ENCODE peak calls at places on chromosomes 5 and 9, in ten cellular contexts. B, E, X, J, V, G, N, S, K and A are unnamed samples.

GRCh38 chr9:93968451-93969327 is 13.5 kb upstream of the BARX1 start:
- DNase-seq in V (no peak), J (no peak), K (no peak), S (no peak), B (no peak), E (no peak), X (no peak), G (no peak), N (no peak), A (no peak)

GRCh38 chr9:35882996-35883395 is 12.8 kb upstream of the OR13J1 start:
- DNase-seq in E (no peak), K (no peak), G (no peak), B (no peak), V (no peak), N (no peak), X (no peak), S (peak; percentile 55), J (no peak), A (no peak)

GRCh38 chr5:148474025-148474511 is 90.3 kb downstream of the FBXO38 start:
- DNase-seq in V (no peak), X (peak; percentile 17), K (no peak), N (no peak), B (no peak), J (no peak), E (no peak), G (no peak), S (no peak), A (no peak)

GRCh38 chr5:24535646-24536045 is 109.1 kb downstream of the CDH10 start:
- DNase-seq in E (no peak), K (no peak), V (no peak), X (peak; percentile 33), G (peak; percentile 22), S (no peak), J (no peak), B (no peak), N (no peak), A (no peak)

GRCh38 chr5:73591102-73591695 is 25.7 kb downstream of the UTP15 start:
- DNase-seq in J (peak; percentile 71), N (peak; percentile 66), V (peak; percentile 69), S (peak; percentile 89), K (peak; percentile 8), G (peak; percentile 79), E (peak; percentile 72), X (peak; percentile 85), B (peak; percentile 92), A (no peak)

GRCh38 chr5:24749701-24750100 is 104.9 kb upstream of the CDH10 start:
- DNase-seq in E (no peak), K (no peak), G (no peak), S (no peak), B (no peak), V (no peak), N (no peak), X (no peak), J (no peak), A (no peak)

GRCh38 chr5:148561712-148562365 is 92.5 kb downstream of the HTR4 start:
- DNase-seq in J (no peak), X (no peak), B (no peak), V (no peak), S (no peak), E (peak; percentile 24), N (no peak), K (no peak), G (no peak), A (no peak)

GRCh38 chr5:65546141-65546540 is 16.8 kb downstream of the CENPK start:
- DNase-seq in B (no peak), N (no peak), E (no peak), G (no peak), J (no peak), S (no peak), V (no peak), K (no peak), X (no peak), A (no peak)

GRCh38 chr9:108835831-108836230 is 20.0 kb downstream of the ACTL7B start:
- DNase-seq in G (no peak), S (no peak), X (no peak), E (no peak), N (no peak), V (peak; percentile 50), K (no peak), J (no peak), B (no peak), A (no peak)

GRCh38 chr5:96297290-96297689 is 135.8 kb downstream of the PCSK1 start:
- DNase-seq in K (no peak), J (no peak), B (no peak), X (no peak), E (no peak), S (peak; percentile 94), G (peak; percentile 1), V (peak; percentile 28), N (no peak), A (no peak)

GRCh38 chr5:606061-606460 is 6.1 kb upstream of the CEP72 start:
- DNase-seq in K (no peak), J (no peak), B (no peak), E (no peak), N (no peak), G (no peak), X (no peak), S (no peak), V (no peak), A (no peak)

GRCh38 chr9:95060916-95061315 is 256.6 kb downstream of the FANCC start:
- DNase-seq in V (no peak), J (no peak), E (no peak), X (no peak), K (no peak), S (no peak), B (no peak), G (no peak), N (no peak), A (no peak)
- H3K27ac ChIP-seq in V (no peak overlapping the region), J (no peak overlapping the region), E (no peak overlapping the region), X (no peak overlapping the region), K (no peak overlapping the region), S (peak overlapping the region; percentile 85), B (peak overlapping the region; percentile 84), G (no peak overlapping the region), N (no peak overlapping the region), A (no peak overlapping the region)

GRCh38 chr5:180053061-180053602 is 18.4 kb downstream of the RNF130 start:
- DNase-seq in J (no peak), X (no peak), S (no peak), N (no peak), K (no peak), V (no peak), B (no peak), E (no peak), G (no peak), A (no peak)
- H3K27ac ChIP-seq in J (no peak overlapping the region), X (no peak overlapping the region), S (no peak overlapping the region), N (no peak overlapping the region), K (no peak overlapping the region), V (no peak overlapping the region), B (peak overlapping the region; percentile 49), E (no peak overlapping the region), G (no peak overlapping the region), A (no peak overlapping the region)

GRCh38 chr9:105425817-105426433 is 21.9 kb upstream of the FSD1L start:
- DNase-seq in V (no peak), E (no peak), X (peak; percentile 33), J (no peak), S (peak; percentile 68), G (no peak), K (no peak), B (no peak), N (no peak), A (no peak)

GRCh38 chr9:105431413-105432246 is 16.2 kb upstream of the FSD1L start:
- DNase-seq in V (no peak), J (no peak), E (no peak), X (no peak), S (no peak), K (no peak), B (no peak), N (no peak), G (no peak), A (no peak)

GRCh38 chr9:105421864-105422263 is 26.0 kb upstream of the FSD1L start:
- DNase-seq in S (no peak), B (no peak), N (no peak), X (no peak), G (peak; percentile 15), J (no peak), E (no peak), K (no peak), V (no peak), A (no peak)

GRCh38 chr9:105421154-105421553 is 26.7 kb upstream of the FSD1L start:
- DNase-seq in E (no peak), N (no peak), X (no peak), G (no peak), V (no peak), S (peak; percentile 7), B (no peak), K (no peak), J (no peak), A (no peak)

DNA sequence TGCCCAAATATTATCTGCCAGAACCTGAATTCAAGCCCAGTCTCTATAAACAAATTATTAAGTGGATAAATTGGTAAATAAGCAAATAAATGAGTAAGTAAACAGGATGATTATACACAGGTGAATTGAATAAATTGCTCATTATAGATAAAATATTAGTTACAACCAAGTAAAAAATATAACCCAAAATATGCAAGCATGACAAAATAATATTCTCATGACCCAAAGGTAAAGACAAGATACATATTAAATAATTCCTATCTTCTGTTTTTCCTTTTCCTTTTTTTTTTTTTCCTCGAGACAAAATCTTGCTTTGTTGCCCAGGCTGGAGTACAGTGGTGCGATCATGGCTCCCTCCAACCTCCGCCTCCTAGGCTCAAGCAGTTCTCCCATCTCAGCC is 21.2 kb upstream of the FSD1L start:
- DNase-seq in V (no peak), B (no peak), E (no peak), X (no peak), N (no peak), J (no peak), S (no peak), K (no peak), G (no peak), A (no peak)
- H3K27ac ChIP-seq in V (no peak overlapping the region), B (no peak overlapping the region), E (no peak overlapping the region), X (no peak overlapping the region), N (no peak overlapping the region), J (no peak overlapping the region), S (no peak overlapping the region), K (no peak overlapping the region), G (no peak overlapping the region), A (no peak overlapping the region)

GRCh38 chr9:37395663-37396062 is 26.8 kb upstream of the GRHPR start:
- DNase-seq in G (no peak), N (no peak), E (no peak), J (no peak), S (no peak), K (no peak), X (no peak), V (no peak), B (no peak), A (no peak)

GRCh38 chr9:37404590-37404989 is 17.9 kb upstream of the GRHPR start:
- DNase-seq in X (no peak), K (no peak), E (no peak), S (no peak), V (no peak), G (no peak), J (no peak), N (no peak), B (no peak), A (no peak)

GRCh38 chr9:37395229-37395628 is 27.3 kb upstream of the GRHPR start:
- DNase-seq in N (no peak), J (no peak), S (no peak), E (no peak), G (no peak), B (no peak), V (no peak), X (no peak), K (no peak), A (no peak)

GRCh38 chr9:37398464-37399025 is 24.0 kb upstream of the GRHPR start:
- DNase-seq in N (no peak), K (no peak), V (no peak), S (no peak), X (no peak), E (no peak), J (no peak), B (no peak), G (no peak), A (no peak)

GRCh38 chr9:37399336-37399735 is 23.2 kb upstream of the GRHPR start:
- DNase-seq in G (no peak), X (no peak), B (no peak), K (no peak), E (no peak), J (no peak), V (no peak), S (no peak), N (no peak), A (no peak)
- H3K27ac ChIP-seq in G (no peak overlapping the region), X (no peak overlapping the region), B (no peak overlapping the region), K (no peak overlapping the region), E (no peak overlapping the region), J (no peak overlapping the region), V (no peak overlapping the region), S (no peak overlapping the region), N (no peak overlapping the region), A (no peak overlapping the region)